ENCODE peak calls at places on chromosomes 11 and 22, in nine cellular contexts. One of them, this sample, is unnamed.

GRCh38 chr11:84780689-84781293 is 846.4 kb downstream of the DLG2 start:
- DNase-seq in T1000: no peak
- DNase-seq in activated CD4-positive, alpha-beta T cell treated with anti-CD3 and anti-CD28 coated beads, Interleukin-2, amount 50 U/mL, for 1 hour: no peak
- DNase-seq in stimulated activated CD4-positive, alpha-beta T cell treated with anti-CD3 and anti-CD28 coated beads, Interleukin-12 subunit alpha, Interleukin-12 subunit beta, amount 100 ng/mL, for 48 hours: no peak
- DNase-seq in AML-193: peak; percentile 8
- DNase-seq in testis: no peak
- DNase-seq in GM04504: peak; percentile 6
- DNase-seq in ecto neural progenitor cell: no peak
- DNase-seq in esophagus squamous epithelium: no peak
- DNase-seq in this sample: no peak

GRCh38 chr11:74417379-74417804 is 19.2 kb upstream of the PGM2L1 start:
- DNase-seq in activated CD4-positive, alpha-beta T cell treated with anti-CD3 and anti-CD28 coated beads, Interleukin-2, amount 50 U/mL, for 1 hour: no peak
- DNase-seq in testis: no peak
- DNase-seq in GM04504: no peak
- DNase-seq in AML-193: no peak
- DNase-seq in T1000: no peak
- DNase-seq in esophagus squamous epithelium: no peak
- DNase-seq in ecto neural progenitor cell: no peak
- DNase-seq in stimulated activated CD4-positive, alpha-beta T cell treated with anti-CD3 and anti-CD28 coated beads, Interleukin-12 subunit alpha, Interleukin-12 subunit beta, amount 100 ng/mL, for 48 hours: no peak
- DNase-seq in this sample: no peak

GRCh38 chr11:111417766-111418435 is 38.8 kb upstream of the POU2AF1 start:
- DNase-seq in esophagus squamous epithelium: no peak
- DNase-seq in testis: peak; percentile 84
- DNase-seq in T1000: peak; percentile 22
- DNase-seq in activated CD4-positive, alpha-beta T cell treated with anti-CD3 and anti-CD28 coated beads, Interleukin-2, amount 50 U/mL, for 1 hour: no peak
- DNase-seq in AML-193: no peak
- DNase-seq in stimulated activated CD4-positive, alpha-beta T cell treated with anti-CD3 and anti-CD28 coated beads, Interleukin-12 subunit alpha, Interleukin-12 subunit beta, amount 100 ng/mL, for 48 hours: no peak
- DNase-seq in ecto neural progenitor cell: no peak
- DNase-seq in GM04504: peak; percentile 9
- DNase-seq in this sample: no peak

GRCh38 chr11:90220391-90220790 is 2.5 kb downstream of the CHORDC1 start:
- DNase-seq in ecto neural progenitor cell: no peak
- DNase-seq in GM04504: peak; percentile 28
- DNase-seq in activated CD4-positive, alpha-beta T cell treated with anti-CD3 and anti-CD28 coated beads, Interleukin-2, amount 50 U/mL, for 1 hour: no peak
- DNase-seq in stimulated activated CD4-positive, alpha-beta T cell treated with anti-CD3 and anti-CD28 coated beads, Interleukin-12 subunit alpha, Interleukin-12 subunit beta, amount 100 ng/mL, for 48 hours: no peak
- DNase-seq in T1000: no peak
- DNase-seq in AML-193: peak; percentile 58
- DNase-seq in esophagus squamous epithelium: no peak
- DNase-seq in testis: no peak
- DNase-seq in this sample: no peak

GRCh38 chr11:1234771-1235614 is 12.1 kb downstream of the MUC5B start:
- DNase-seq in testis: no peak
- DNase-seq in T1000: no peak
- DNase-seq in esophagus squamous epithelium: no peak
- DNase-seq in stimulated activated CD4-positive, alpha-beta T cell treated with anti-CD3 and anti-CD28 coated beads, Interleukin-12 subunit alpha, Interleukin-12 subunit beta, amount 100 ng/mL, for 48 hours: no peak
- DNase-seq in GM04504: no peak
- DNase-seq in AML-193: no peak
- DNase-seq in activated CD4-positive, alpha-beta T cell treated with anti-CD3 and anti-CD28 coated beads, Interleukin-2, amount 50 U/mL, for 1 hour: no peak
- DNase-seq in ecto neural progenitor cell: peak; percentile 43
- DNase-seq in this sample: no peak

GRCh38 chr11:15563054-15563453 is 448.3 kb downstream of the INSC start:
- DNase-seq in T1000: no peak
- DNase-seq in esophagus squamous epithelium: no peak
- DNase-seq in activated CD4-positive, alpha-beta T cell treated with anti-CD3 and anti-CD28 coated beads, Interleukin-2, amount 50 U/mL, for 1 hour: no peak
- DNase-seq in testis: no peak
- DNase-seq in AML-193: no peak
- DNase-seq in ecto neural progenitor cell: no peak
- DNase-seq in GM04504: no peak
- DNase-seq in stimulated activated CD4-positive, alpha-beta T cell treated with anti-CD3 and anti-CD28 coated beads, Interleukin-12 subunit alpha, Interleukin-12 subunit beta, amount 100 ng/mL, for 48 hours: no peak
- DNase-seq in this sample: no peak

GRCh38 chr11:78560066-78560597 is 14.5 kb downstream of the NARS2 start:
- DNase-seq in stimulated activated CD4-positive, alpha-beta T cell treated with anti-CD3 and anti-CD28 coated beads, Interleukin-12 subunit alpha, Interleukin-12 subunit beta, amount 100 ng/mL, for 48 hours: no peak
- DNase-seq in AML-193: no peak
- DNase-seq in GM04504: no peak
- DNase-seq in esophagus squamous epithelium: no peak
- DNase-seq in T1000: no peak
- DNase-seq in testis: no peak
- DNase-seq in ecto neural progenitor cell: no peak
- DNase-seq in activated CD4-positive, alpha-beta T cell treated with anti-CD3 and anti-CD28 coated beads, Interleukin-2, amount 50 U/mL, for 1 hour: no peak
- DNase-seq in this sample: no peak

GRCh38 chr22:46682011-46682731 is 55.9 kb downstream of the CERK start:
- DNase-seq in esophagus squamous epithelium: no peak
- DNase-seq in ecto neural progenitor cell: no peak
- DNase-seq in GM04504: no peak
- DNase-seq in stimulated activated CD4-positive, alpha-beta T cell treated with anti-CD3 and anti-CD28 coated beads, Interleukin-12 subunit alpha, Interleukin-12 subunit beta, amount 100 ng/mL, for 48 hours: no peak
- DNase-seq in T1000: no peak
- DNase-seq in testis: no peak
- DNase-seq in activated CD4-positive, alpha-beta T cell treated with anti-CD3 and anti-CD28 coated beads, Interleukin-2, amount 50 U/mL, for 1 hour: no peak
- DNase-seq in AML-193: no peak
- DNase-seq in this sample: no peak

GRCh38 chr11:16226245-16226644 is 130.1 kb downstream of the SOX6 start:
- DNase-seq in AML-193: no peak
- DNase-seq in activated CD4-positive, alpha-beta T cell treated with anti-CD3 and anti-CD28 coated beads, Interleukin-2, amount 50 U/mL, for 1 hour: no peak
- DNase-seq in esophagus squamous epithelium: no peak
- DNase-seq in GM04504: peak; percentile 3
- DNase-seq in testis: peak; percentile 23
- DNase-seq in T1000: no peak
- DNase-seq in ecto neural progenitor cell: no peak
- DNase-seq in stimulated activated CD4-positive, alpha-beta T cell treated with anti-CD3 and anti-CD28 coated beads, Interleukin-12 subunit alpha, Interleukin-12 subunit beta, amount 100 ng/mL, for 48 hours: no peak
- DNase-seq in this sample: no peak

GRCh38 chr11:84673753-84674152 is 953.4 kb downstream of the DLG2 start:
- DNase-seq in AML-193: no peak
- DNase-seq in activated CD4-positive, alpha-beta T cell treated with anti-CD3 and anti-CD28 coated beads, Interleukin-2, amount 50 U/mL, for 1 hour: no peak
- DNase-seq in T1000: no peak
- DNase-seq in stimulated activated CD4-positive, alpha-beta T cell treated with anti-CD3 and anti-CD28 coated beads, Interleukin-12 subunit alpha, Interleukin-12 subunit beta, amount 100 ng/mL, for 48 hours: no peak
- DNase-seq in testis: no peak
- DNase-seq in GM04504: peak; percentile 17
- DNase-seq in ecto neural progenitor cell: no peak
- DNase-seq in esophagus squamous epithelium: no peak
- DNase-seq in this sample: no peak

GRCh38 chr11:124320097-124320496 is at the start of gene OR8D2:
- DNase-seq in AML-193: no peak
- DNase-seq in esophagus squamous epithelium: no peak
- DNase-seq in stimulated activated CD4-positive, alpha-beta T cell treated with anti-CD3 and anti-CD28 coated beads, Interleukin-12 subunit alpha, Interleukin-12 subunit beta, amount 100 ng/mL, for 48 hours: no peak
- DNase-seq in ecto neural progenitor cell: no peak
- DNase-seq in T1000: no peak
- DNase-seq in GM04504: no peak
- DNase-seq in testis: no peak
- DNase-seq in activated CD4-positive, alpha-beta T cell treated with anti-CD3 and anti-CD28 coated beads, Interleukin-2, amount 50 U/mL, for 1 hour: no peak
- DNase-seq in this sample: no peak

GRCh38 chr11:66727282-66727882 is 1.6 kb downstream of the SPTBN2 start:
- DNase-seq in stimulated activated CD4-positive, alpha-beta T cell treated with anti-CD3 and anti-CD28 coated beads, Interleukin-12 subunit alpha, Interleukin-12 subunit beta, amount 100 ng/mL, for 48 hours: no peak
- DNase-seq in testis: peak; percentile 46
- DNase-seq in ecto neural progenitor cell: peak; percentile 64
- DNase-seq in esophagus squamous epithelium: no peak
- DNase-seq in AML-193: no peak
- DNase-seq in GM04504: no peak
- DNase-seq in T1000: no peak
- DNase-seq in activated CD4-positive, alpha-beta T cell treated with anti-CD3 and anti-CD28 coated beads, Interleukin-2, amount 50 U/mL, for 1 hour: no peak
- DNase-seq in this sample: no peak

GRCh38 chr11:71294846-71295600 is 42.6 kb upstream of the SHANK2 start:
- DNase-seq in ecto neural progenitor cell: peak; percentile 14
- DNase-seq in T1000: no peak
- DNase-seq in activated CD4-positive, alpha-beta T cell treated with anti-CD3 and anti-CD28 coated beads, Interleukin-2, amount 50 U/mL, for 1 hour: no peak
- DNase-seq in esophagus squamous epithelium: no peak
- DNase-seq in GM04504: no peak
- DNase-seq in stimulated activated CD4-positive, alpha-beta T cell treated with anti-CD3 and anti-CD28 coated beads, Interleukin-12 subunit alpha, Interleukin-12 subunit beta, amount 100 ng/mL, for 48 hours: no peak
- DNase-seq in testis: no peak
- DNase-seq in AML-193: no peak
- DNase-seq in this sample: no peak

GRCh38 chr11:75733346-75734107 is 15.9 kb downstream of the MOGAT2 start:
- DNase-seq in ecto neural progenitor cell: no peak
- DNase-seq in testis: no peak
- DNase-seq in stimulated activated CD4-positive, alpha-beta T cell treated with anti-CD3 and anti-CD28 coated beads, Interleukin-12 subunit alpha, Interleukin-12 subunit beta, amount 100 ng/mL, for 48 hours: no peak
- DNase-seq in T1000: no peak
- DNase-seq in esophagus squamous epithelium: no peak
- DNase-seq in activated CD4-positive, alpha-beta T cell treated with anti-CD3 and anti-CD28 coated beads, Interleukin-2, amount 50 U/mL, for 1 hour: no peak
- DNase-seq in AML-193: no peak
- DNase-seq in GM04504: no peak
- DNase-seq in this sample: no peak

GRCh38 chr11:111419641-111420327 is 40.7 kb upstream of the POU2AF1 start:
- DNase-seq in activated CD4-positive, alpha-beta T cell treated with anti-CD3 and anti-CD28 coated beads, Interleukin-2, amount 50 U/mL, for 1 hour: no peak
- DNase-seq in ecto neural progenitor cell: no peak
- DNase-seq in GM04504: no peak
- DNase-seq in T1000: no peak
- DNase-seq in esophagus squamous epithelium: no peak
- DNase-seq in testis: peak; percentile 28
- DNase-seq in stimulated activated CD4-positive, alpha-beta T cell treated with anti-CD3 and anti-CD28 coated beads, Interleukin-12 subunit alpha, Interleukin-12 subunit beta, amount 100 ng/mL, for 48 hours: no peak
- DNase-seq in AML-193: no peak
- DNase-seq in this sample: no peak

GRCh38 chr22:44615146-44615545 is 86.9 kb upstream of the PRR5 start:
- DNase-seq in esophagus squamous epithelium: no peak
- DNase-seq in testis: no peak
- DNase-seq in GM04504: no peak
- DNase-seq in stimulated activated CD4-positive, alpha-beta T cell treated with anti-CD3 and anti-CD28 coated beads, Interleukin-12 subunit alpha, Interleukin-12 subunit beta, amount 100 ng/mL, for 48 hours: no peak
- DNase-seq in AML-193: no peak
- DNase-seq in ecto neural progenitor cell: no peak
- DNase-seq in activated CD4-positive, alpha-beta T cell treated with anti-CD3 and anti-CD28 coated beads, Interleukin-2, amount 50 U/mL, for 1 hour: no peak
- DNase-seq in T1000: no peak
- DNase-seq in this sample: no peak

GRCh38 chr11:14643697-14644395 is at the start of gene PDE3B:
- DNase-seq in esophagus squamous epithelium: no peak
- DNase-seq in stimulated activated CD4-positive, alpha-beta T cell treated with anti-CD3 and anti-CD28 coated beads, Interleukin-12 subunit alpha, Interleukin-12 subunit beta, amount 100 ng/mL, for 48 hours: peak; percentile 55
- DNase-seq in T1000: peak; percentile 34
- DNase-seq in ecto neural progenitor cell: peak; percentile 89
- DNase-seq in activated CD4-positive, alpha-beta T cell treated with anti-CD3 and anti-CD28 coated beads, Interleukin-2, amount 50 U/mL, for 1 hour: peak; percentile 70
- DNase-seq in AML-193: peak; percentile 49
- DNase-seq in testis: peak; percentile 88
- DNase-seq in GM04504: no peak
- DNase-seq in this sample: peak; percentile 36

GRCh38 chr11:120134106-120134930 is 3.6 kb downstream of the TRIM29 start:
- DNase-seq in AML-193: no peak
- DNase-seq in T1000: no peak
- DNase-seq in activated CD4-positive, alpha-beta T cell treated with anti-CD3 and anti-CD28 coated beads, Interleukin-2, amount 50 U/mL, for 1 hour: no peak
- DNase-seq in ecto neural progenitor cell: peak; percentile 42
- DNase-seq in GM04504: no peak
- DNase-seq in testis: peak; percentile 9
- DNase-seq in stimulated activated CD4-positive, alpha-beta T cell treated with anti-CD3 and anti-CD28 coated beads, Interleukin-12 subunit alpha, Interleukin-12 subunit beta, amount 100 ng/mL, for 48 hours: no peak
- DNase-seq in esophagus squamous epithelium: no peak
- DNase-seq in this sample: no peak

GRCh38 chr11:102553835-102554282 is 23.3 kb upstream of the MMP7 start:
- DNase-seq in AML-193: no peak
- DNase-seq in GM04504: no peak
- DNase-seq in testis: no peak
- DNase-seq in T1000: no peak
- DNase-seq in esophagus squamous epithelium: no peak
- DNase-seq in ecto neural progenitor cell: no peak
- DNase-seq in stimulated activated CD4-positive, alpha-beta T cell treated with anti-CD3 and anti-CD28 coated beads, Interleukin-12 subunit alpha, Interleukin-12 subunit beta, amount 100 ng/mL, for 48 hours: no peak
- DNase-seq in activated CD4-positive, alpha-beta T cell treated with anti-CD3 and anti-CD28 coated beads, Interleukin-2, amount 50 U/mL, for 1 hour: no peak
- DNase-seq in this sample: no peak

GRCh38 chr11:111589114-111589513 is 13.1 kb upstream of the SIK2 start:
- DNase-seq in AML-193: no peak
- DNase-seq in testis: no peak
- DNase-seq in stimulated activated CD4-positive, alpha-beta T cell treated with anti-CD3 and anti-CD28 coated beads, Interleukin-12 subunit alpha, Interleukin-12 subunit beta, amount 100 ng/mL, for 48 hours: no peak
- DNase-seq in GM04504: no peak
- DNase-seq in ecto neural progenitor cell: no peak
- DNase-seq in T1000: no peak
- DNase-seq in activated CD4-positive, alpha-beta T cell treated with anti-CD3 and anti-CD28 coated beads, Interleukin-2, amount 50 U/mL, for 1 hour: no peak
- DNase-seq in esophagus squamous epithelium: no peak
- DNase-seq in this sample: no peak

GRCh38 chr11:35330156-35330889 is 89.0 kb downstream of the SLC1A2 start:
- DNase-seq in AML-193: no peak
- DNase-seq in esophagus squamous epithelium: no peak
- DNase-seq in T1000: no peak
- DNase-seq in GM04504: no peak
- DNase-seq in activated CD4-positive, alpha-beta T cell treated with anti-CD3 and anti-CD28 coated beads, Interleukin-2, amount 50 U/mL, for 1 hour: no peak
- DNase-seq in ecto neural progenitor cell: no peak
- DNase-seq in stimulated activated CD4-positive, alpha-beta T cell treated with anti-CD3 and anti-CD28 coated beads, Interleukin-12 subunit alpha, Interleukin-12 subunit beta, amount 100 ng/mL, for 48 hours: no peak
- DNase-seq in testis: no peak
- DNase-seq in this sample: no peak

GRCh38 chr11:116454020-116454645 is 318.7 kb downstream of the BUD13 start:
- DNase-seq in activated CD4-positive, alpha-beta T cell treated with anti-CD3 and anti-CD28 coated beads, Interleukin-2, amount 50 U/mL, for 1 hour: no peak
- DNase-seq in T1000: no peak
- DNase-seq in AML-193: peak; percentile 26
- DNase-seq in stimulated activated CD4-positive, alpha-beta T cell treated with anti-CD3 and anti-CD28 coated beads, Interleukin-12 subunit alpha, Interleukin-12 subunit beta, amount 100 ng/mL, for 48 hours: peak; percentile 4
- DNase-seq in testis: peak; percentile 82
- DNase-seq in esophagus squamous epithelium: no peak
- DNase-seq in GM04504: no peak
- DNase-seq in ecto neural progenitor cell: peak; percentile 67
- DNase-seq in this sample: no peak

GRCh38 chr11:30873924-30874323 is 287.8 kb upstream of the MPPED2 start:
- DNase-seq in ecto neural progenitor cell: no peak
- DNase-seq in GM04504: no peak
- DNase-seq in activated CD4-positive, alpha-beta T cell treated with anti-CD3 and anti-CD28 coated beads, Interleukin-2, amount 50 U/mL, for 1 hour: no peak
- DNase-seq in stimulated activated CD4-positive, alpha-beta T cell treated with anti-CD3 and anti-CD28 coated beads, Interleukin-12 subunit alpha, Interleukin-12 subunit beta, amount 100 ng/mL, for 48 hours: no peak
- DNase-seq in T1000: no peak
- DNase-seq in AML-193: no peak
- DNase-seq in testis: peak; percentile 27
- DNase-seq in esophagus squamous epithelium: no peak
- DNase-seq in this sample: no peak

GRCh38 chr22:49647346-49648026 is 180.2 kb downstream of the BRD1 start:
- DNase-seq in activated CD4-positive, alpha-beta T cell treated with anti-CD3 and anti-CD28 coated beads, Interleukin-2, amount 50 U/mL, for 1 hour: no peak
- DNase-seq in testis: no peak
- DNase-seq in stimulated activated CD4-positive, alpha-beta T cell treated with anti-CD3 and anti-CD28 coated beads, Interleukin-12 subunit alpha, Interleukin-12 subunit beta, amount 100 ng/mL, for 48 hours: no peak
- DNase-seq in GM04504: no peak
- DNase-seq in T1000: no peak
- DNase-seq in ecto neural progenitor cell: no peak
- DNase-seq in AML-193: no peak
- DNase-seq in esophagus squamous epithelium: no peak
- DNase-seq in this sample: no peak

GRCh38 chr11:75467881-75468280 is 34.9 kb upstream of the KLHL35 start:
- DNase-seq in AML-193: no peak
- DNase-seq in ecto neural progenitor cell: no peak
- DNase-seq in testis: no peak
- DNase-seq in activated CD4-positive, alpha-beta T cell treated with anti-CD3 and anti-CD28 coated beads, Interleukin-2, amount 50 U/mL, for 1 hour: no peak
- DNase-seq in esophagus squamous epithelium: no peak
- DNase-seq in stimulated activated CD4-positive, alpha-beta T cell treated with anti-CD3 and anti-CD28 coated beads, Interleukin-12 subunit alpha, Interleukin-12 subunit beta, amount 100 ng/mL, for 48 hours: no peak
- DNase-seq in T1000: no peak
- DNase-seq in GM04504: no peak
- DNase-seq in this sample: no peak

GRCh38 chr11:134531331-134532135 is 119.5 kb upstream of the B3GAT1 start:
- DNase-seq in testis: peak; percentile 45
- DNase-seq in GM04504: no peak
- DNase-seq in ecto neural progenitor cell: peak; percentile 48
- DNase-seq in activated CD4-positive, alpha-beta T cell treated with anti-CD3 and anti-CD28 coated beads, Interleukin-2, amount 50 U/mL, for 1 hour: no peak
- DNase-seq in AML-193: no peak
- DNase-seq in stimulated activated CD4-positive, alpha-beta T cell treated with anti-CD3 and anti-CD28 coated beads, Interleukin-12 subunit alpha, Interleukin-12 subunit beta, amount 100 ng/mL, for 48 hours: no peak
- DNase-seq in T1000: no peak
- DNase-seq in esophagus squamous epithelium: no peak
- DNase-seq in this sample: no peak

GRCh38 chr22:37244922-37245722 is 1.1 kb upstream of the RAC2 start:
- DNase-seq in esophagus squamous epithelium: no peak
- DNase-seq in T1000: no peak
- DNase-seq in ecto neural progenitor cell: no peak
- DNase-seq in activated CD4-positive, alpha-beta T cell treated with anti-CD3 and anti-CD28 coated beads, Interleukin-2, amount 50 U/mL, for 1 hour: no peak
- DNase-seq in testis: no peak
- DNase-seq in stimulated activated CD4-positive, alpha-beta T cell treated with anti-CD3 and anti-CD28 coated beads, Interleukin-12 subunit alpha, Interleukin-12 subunit beta, amount 100 ng/mL, for 48 hours: no peak
- DNase-seq in AML-193: peak; percentile 55
- DNase-seq in GM04504: no peak
- DNase-seq in this sample: no peak

GRCh38 chr11:65426839-65427690 is 4.5 kb downstream of the NEAT1 start:
- DNase-seq in ecto neural progenitor cell: peak; percentile 44
- DNase-seq in esophagus squamous epithelium: no peak
- DNase-seq in stimulated activated CD4-positive, alpha-beta T cell treated with anti-CD3 and anti-CD28 coated beads, Interleukin-12 subunit alpha, Interleukin-12 subunit beta, amount 100 ng/mL, for 48 hours: peak; percentile 38
- DNase-seq in GM04504: peak; percentile 69
- DNase-seq in testis: peak; percentile 48
- DNase-seq in AML-193: peak; percentile 15
- DNase-seq in T1000: no peak
- DNase-seq in activated CD4-positive, alpha-beta T cell treated with anti-CD3 and anti-CD28 coated beads, Interleukin-2, amount 50 U/mL, for 1 hour: peak; percentile 50
- DNase-seq in this sample: no peak

GRCh38 chr22:33051960-33052839 is 6.0 kb downstream of the SYN3 start:
- DNase-seq in testis: no peak
- DNase-seq in T1000: no peak
- DNase-seq in AML-193: no peak
- DNase-seq in ecto neural progenitor cell: no peak
- DNase-seq in activated CD4-positive, alpha-beta T cell treated with anti-CD3 and anti-CD28 coated beads, Interleukin-2, amount 50 U/mL, for 1 hour: no peak
- DNase-seq in GM04504: no peak
- DNase-seq in stimulated activated CD4-positive, alpha-beta T cell treated with anti-CD3 and anti-CD28 coated beads, Interleukin-12 subunit alpha, Interleukin-12 subunit beta, amount 100 ng/mL, for 48 hours: no peak
- DNase-seq in esophagus squamous epithelium: no peak
- DNase-seq in this sample: no peak

GRCh38 chr11:78783301-78783700 is 208.6 kb upstream of the NARS2 start:
- DNase-seq in AML-193: no peak
- DNase-seq in T1000: no peak
- DNase-seq in activated CD4-positive, alpha-beta T cell treated with anti-CD3 and anti-CD28 coated beads, Interleukin-2, amount 50 U/mL, for 1 hour: no peak
- DNase-seq in GM04504: no peak
- DNase-seq in ecto neural progenitor cell: no peak
- DNase-seq in stimulated activated CD4-positive, alpha-beta T cell treated with anti-CD3 and anti-CD28 coated beads, Interleukin-12 subunit alpha, Interleukin-12 subunit beta, amount 100 ng/mL, for 48 hours: no peak
- DNase-seq in esophagus squamous epithelium: no peak
- DNase-seq in testis: no peak
- DNase-seq in this sample: no peak

GRCh38 chr22:50169774-50170341 is 673 bp upstream of the PANX2 start:
- DNase-seq in ecto neural progenitor cell: no peak
- DNase-seq in esophagus squamous epithelium: no peak
- DNase-seq in stimulated activated CD4-positive, alpha-beta T cell treated with anti-CD3 and anti-CD28 coated beads, Interleukin-12 subunit alpha, Interleukin-12 subunit beta, amount 100 ng/mL, for 48 hours: peak; percentile 42
- DNase-seq in T1000: no peak
- DNase-seq in AML-193: no peak
- DNase-seq in activated CD4-positive, alpha-beta T cell treated with anti-CD3 and anti-CD28 coated beads, Interleukin-2, amount 50 U/mL, for 1 hour: no peak
- DNase-seq in GM04504: no peak
- DNase-seq in testis: no peak
- DNase-seq in this sample: peak; percentile 24

This sample was measured in activated CD4-positive, CD25-positive, alpha-beta regulatory T cell treated with anti-CD3 and anti-CD28 coated beads, Interleukin-2, amount 50 U/mL, for 16 hours.